ENCODE peak calls at places on chromosomes 13 and 19, in seven cellular contexts. U is fibroblast of lung; D is neuronal stem cell; G is non-pigmented ciliary epithelial cell; E is activated gamma-delta T cell treated with anti-CD3 and anti-CD28 coated beads, Interleukin-2, amount 50 U/mL, for 16 hours; J is hypothalamus; H is brain microvascular endothelial cell. R is an unnamed sample.

GRCh38 chr19:14383556-14383897 is 2.3 kb downstream of the ADGRE5 start:
- DNase-seq in U (no peak), D (no peak), G (no peak), E (no peak), J (no peak), H (no peak), R (no peak)

GRCh38 chr13:33612641-33613638 is 205.0 kb upstream of the RFC3 start:
- DNase-seq in U (no peak), D (no peak), G (no peak), E (no peak), J (no peak), H (no peak), R (no peak)

GRCh38 chr19:11674067-11674492 is 64.7 kb downstream of the ZNF823 start:
- DNase-seq in U (no peak), D (no peak), G (no peak), E (no peak), J (no peak), H (no peak), R (no peak)

GRCh38 chr13:99471231-99472202 is 29.8 kb upstream of the TM9SF2 start:
- DNase-seq in U (peak; percentile 6), D (no peak), G (no peak), E (no peak), J (no peak), H (no peak), R (no peak)

GRCh38 chr13:24033527-24034302 is 126.8 kb upstream of the SPATA13 start:
- DNase-seq in U (peak; percentile 95), D (no peak), G (no peak), E (no peak), J (no peak), H (peak; percentile 21), R (no peak)

GRCh38 chr13:66546534-66547379 is 683.4 kb downstream of the PCDH9 start:
- DNase-seq in U (peak; percentile 60), D (no peak), G (no peak), E (no peak), J (no peak), H (peak; percentile 43), R (no peak)

GRCh38 chr13:58583961-58584360 is 952.4 kb downstream of the PCDH17 start:
- DNase-seq in U (peak; percentile 53), D (no peak), G (peak; percentile 3), E (no peak), J (no peak), H (peak; percentile 3), R (no peak)

GRCh38 chr13:84870190-84870589 is 929.0 kb downstream of the SLITRK6 start:
- DNase-seq in U (no peak), D (no peak), G (no peak), E (no peak), J (no peak), H (no peak), R (no peak)

GRCh38 chr19:23957660-23958281 is 43.1 kb downstream of the ZNF726 start:
- DNase-seq in U (peak; percentile 85), D (no peak), G (peak; percentile 70), E (no peak), J (no peak), H (peak; percentile 83), R (no peak)

GRCh38 chr19:50040967-50041366 is 15.2 kb downstream of the ZNF473 start:
- DNase-seq in U (no peak), D (no peak), G (no peak), E (no peak), J (no peak), H (no peak), R (no peak)

GRCh38 chr13:19984430-19985218 is 26.1 kb downstream of the ZMYM2 start:
- DNase-seq in U (peak; percentile 48), D (peak; percentile 3), G (no peak), E (no peak), J (no peak), H (peak; percentile 37), R (no peak)

GRCh38 chr13:108962652-108963051 is 333.2 kb downstream of the MYO16 start:
- DNase-seq in U (no peak), D (no peak), G (no peak), E (no peak), J (no peak), H (no peak), R (no peak)

GRCh38 chr13:37326319-37326718 is 220.9 kb upstream of the CSNK1A1L start:
- DNase-seq in U (no peak), D (no peak), G (no peak), E (no peak), J (no peak), H (no peak), R (no peak)

GRCh38 chr13:114071441-114071840 is 61.0 kb downstream of the RASA3 start:
- DNase-seq in U (no peak), D (peak; percentile 85), G (no peak), E (no peak), J (no peak), H (no peak), R (no peak)

GRCh38 chr13:98260357-98261164 is 83.5 kb upstream of the RNF113B start:
- DNase-seq in U (no peak), D (no peak), G (no peak), E (no peak), J (no peak), H (no peak), R (no peak)

GRCh38 chr13:89514534-89515312 is 1832.8 kb upstream of the MIR17HG start:
- DNase-seq in U (peak; percentile 80), D (peak; percentile 53), G (peak; percentile 28), E (no peak), J (no peak), H (peak; percentile 1), R (no peak)

GRCh38 chr19:36009220-36009619 is 607 bp upstream of the SYNE4 start:
- DNase-seq in U (peak; percentile 67), D (peak; percentile 55), G (no peak), E (no peak), J (no peak), H (peak; percentile 40), R (peak; percentile 44)

GRCh38 chr13:57286511-57287098 is 119.6 kb downstream of the PRR20E start:
- DNase-seq in U (no peak), D (no peak), G (no peak), E (no peak), J (no peak), H (no peak), R (no peak)

GRCh38 chr13:19998960-19999359 is 40.4 kb downstream of the ZMYM2 start:
- DNase-seq in U (no peak), D (no peak), G (no peak), E (no peak), J (no peak), H (no peak), R (no peak)

GRCh38 chr19:51066816-51067215 is 1.9 kb upstream of the KLK13 start:
- DNase-seq in U (no peak), D (no peak), G (no peak), E (no peak), J (no peak), H (no peak), R (no peak)

GRCh38 chr19:43574424-43575155 is 737 bp downstream of the XRCC1 start:
- DNase-seq in U (peak; percentile 76), D (no peak), G (no peak), E (no peak), J (no peak), H (peak; percentile 22), R (no peak)

GRCh38 chr13:34886476-34886875 is 55.6 kb upstream of the NBEA start:
- DNase-seq in U (no peak), D (no peak), G (no peak), E (no peak), J (no peak), H (no peak), R (no peak)

GRCh38 chr19:13888281-13888680 is 11.3 kb downstream of the NANOS3 start:
- DNase-seq in U (no peak), D (no peak), G (no peak), E (no peak), J (no peak), H (no peak), R (no peak)

GRCh38 chr19:56091751-56092546 is 29.1 kb downstream of the ZNF787 start:
- DNase-seq in U (no peak), D (no peak), G (no peak), E (no peak), J (no peak), H (no peak), R (no peak)

GRCh38 chr13:109735567-109735966 is 50.8 kb downstream of the IRS2 start:
- DNase-seq in U (peak; percentile 50), D (no peak), G (no peak), E (no peak), J (no peak), H (no peak), R (no peak)

GRCh38 chr13:42211704-42212103 is 60.2 kb upstream of the AKAP11 start:
- DNase-seq in U (peak; percentile 44), D (no peak), G (peak; percentile 20), E (no peak), J (no peak), H (peak; percentile 61), R (no peak)

GRCh38 chr13:64758520-64758919 is 2471.6 kb downstream of the PCDH9 start:
- DNase-seq in U (peak; percentile 49), D (no peak), G (no peak), E (no peak), J (no peak), H (no peak), R (no peak)

GRCh38 chr13:80824231-80824630 is 483.3 kb upstream of the SPRY2 start:
- DNase-seq in U (peak; percentile 14), D (no peak), G (no peak), E (no peak), J (no peak), H (no peak), R (no peak)

GRCh38 chr13:95644611-95645052 is at the start of gene DZIP1:
- DNase-seq in U (peak; percentile 88), D (peak; percentile 78), G (no peak), E (no peak), J (no peak), H (peak; percentile 81), R (peak; percentile 47)

GRCh38 chr19:10018219-10018618 is 4.9 kb downstream of the RDH8 start:
- DNase-seq in U (peak; percentile 40), D (no peak), G (no peak), E (no peak), J (no peak), H (no peak), R (no peak)

GRCh38 chr19:2827022-2827421 is 7.4 kb downstream of the ZNF554 start:
- DNase-seq in U (no peak), D (no peak), G (no peak), E (no peak), J (no peak), H (no peak), R (no peak)

GRCh38 chr19:9309974-9310446 is 372 bp upstream of the ZNF699 start:
- DNase-seq in U (no peak), D (no peak), G (peak; percentile 67), E (no peak), J (no peak), H (peak; percentile 90), R (peak; percentile 87)

GRCh38 chr13:52155177-52155576 is 4.2 kb downstream of the NEK3 start:
- DNase-seq in U (no peak), D (no peak), G (no peak), E (no peak), J (no peak), H (no peak), R (no peak)

GRCh38 chr19:19530423-19530804 is 1.7 kb downstream of the YJEFN3 start:
- DNase-seq in U (no peak), D (no peak), G (no peak), E (no peak), J (no peak), H (no peak), R (no peak)

GRCh38 chr13:33644607-33645543 is 173.1 kb upstream of the RFC3 start:
- DNase-seq in U (peak; percentile 18), D (no peak), G (no peak), E (no peak), J (no peak), H (no peak), R (no peak)

GRCh38 chr13:46176756-46177155 is 5.2 kb downstream of the LCP1 start:
- DNase-seq in U (no peak), D (no peak), G (no peak), E (no peak), J (no peak), H (no peak), R (peak; percentile 30)

GRCh38 chr19:7729211-7729610 is 2.7 kb downstream of the CLEC4G start:
- DNase-seq in U (no peak), D (no peak), G (no peak), E (no peak), J (no peak), H (no peak), R (no peak)

R was measured in tibial nerve.